ENCODE peak calls at places on chromosome 3, in six cellular contexts. J is K562, N is NT2/D1, A is HepG2, C is H1, O is GM12878. T is an unnamed sample.
A peak's percentile ranks its signal among the peaks of the same experiment; 100 is the strongest.

GRCh38 chr3:126911162-126912026 is 71.5 kb upstream of the PLXNA1 start:
- DNase-seq in C (no peak), N (peak; percentile 42), O (peak; percentile 98), J (peak; percentile 67), A (peak; percentile 21), T (peak; percentile 76)

GRCh38 chr3:119350114-119350513 is 55.9 kb downstream of the ARHGAP31 start:
- DNase-seq in C (peak; percentile 63), O (no peak), N (peak; percentile 78), J (no peak), A (no peak), T (no peak)

GRCh38 chr3:47259114-47259513 is 23.5 kb downstream of the KIF9 start:
- DNase-seq in N (no peak), A (no peak), C (no peak), O (no peak), J (no peak), T (no peak)

GRCh38 chr3:109803274-109803673 is 465.9 kb upstream of the DPPA4 start:
- DNase-seq in A (no peak), O (no peak), N (no peak), C (no peak), J (no peak), T (peak; percentile 54)

GRCh38 chr3:107065094-107065861 is 312.0 kb upstream of the CCDC54 start:
- DNase-seq in N (no peak), J (no peak), O (no peak), C (no peak), A (no peak), T (no peak)

GRCh38 chr3:77906102-77906709 is 866.3 kb downstream of the ROBO2 start:
- DNase-seq in O (no peak), A (no peak), J (no peak), N (no peak), C (no peak), T (no peak)

GRCh38 chr3:16480861-16481569 is 32.5 kb downstream of the RFTN1 start:
- DNase-seq in C (no peak), A (no peak), J (no peak), O (no peak), N (no peak), T (no peak)

GRCh38 chr3:181326637-181327223 is 337.2 kb upstream of the DNAJC19 start:
- DNase-seq in C (no peak), A (peak; percentile 18), O (no peak), J (peak; percentile 25), N (no peak), T (peak; percentile 15)

GRCh38 chr3:24595801-24596200 is 101.2 kb upstream of the THRB start:
- DNase-seq in A (no peak), O (no peak), N (no peak), J (no peak), C (no peak), T (no peak)

GRCh38 chr3:56823984-56824703 is 22.4 kb upstream of the ARHGEF3 start:
- DNase-seq in J (no peak), O (no peak), A (no peak), N (no peak), C (no peak), T (no peak)

GRCh38 chr3:152252750-152253149 is 16.0 kb upstream of the MBNL1 start:
- DNase-seq in J (no peak), N (no peak), C (no peak), O (no peak), A (no peak), T (no peak)

GRCh38 chr3:169526246-169526645 is 137.3 kb downstream of the MECOM start:
- DNase-seq in C (no peak), N (no peak), A (no peak), J (no peak), O (no peak), T (no peak)

GRCh38 chr3:122948398-122948797 is 79.2 kb downstream of the SEMA5B start:
- DNase-seq in A (peak; percentile 13), J (no peak), C (no peak), N (no peak), O (no peak), T (no peak)

GRCh38 chr3:56702487-56703315 is 19.6 kb upstream of the TASOR start:
- DNase-seq in A (peak; percentile 63), N (peak; percentile 42), J (peak; percentile 7), O (no peak), C (no peak), T (peak; percentile 61)

DNA sequence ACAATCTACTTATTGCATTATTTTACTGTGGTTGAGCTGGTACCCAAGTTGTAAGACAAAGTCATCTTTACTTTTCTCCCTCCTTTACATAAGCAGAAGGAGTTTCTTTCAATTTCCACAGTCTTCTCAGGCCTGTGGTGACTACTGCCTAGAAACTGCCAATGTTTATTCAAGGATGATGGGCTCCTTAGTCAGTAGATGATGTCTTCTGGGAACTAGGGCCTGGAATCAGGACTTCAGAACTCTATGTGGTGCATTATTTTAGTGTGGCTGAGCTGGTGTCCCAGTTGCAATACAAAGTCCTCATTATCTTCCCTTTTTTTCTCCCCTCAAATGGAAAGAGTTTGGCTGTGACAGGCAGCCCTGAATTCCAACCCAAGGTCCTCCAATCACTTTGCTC is 1762.5 kb downstream of the SI start:
- DNase-seq in O (no peak), A (no peak), C (no peak), J (no peak), N (no peak), T (no peak)
- TF ChIP-seq ZNF274 in O (no peak), A (no peak), C (no peak), J (no peak), N (no peak), T (no peak)

GRCh38 chr3:174216948-174217718 is 642.0 kb upstream of the NAALADL2 start:
- DNase-seq in C (no peak), A (no peak), O (no peak), N (no peak), J (no peak), T (no peak)
- TF ChIP-seq ZNF274 in C (no peak), A (no peak), O (no peak), N (no peak), J (no peak), T (no peak)

GRCh38 chr3:145739926-145740325 is 421.1 kb downstream of the PLOD2 start:
- DNase-seq in A (no peak), J (no peak), C (no peak), O (no peak), N (no peak), T (no peak)
- TF ChIP-seq ZNF274 in A (no peak), J (no peak), C (no peak), O (no peak), N (no peak), T (no peak)

GRCh38 chr3:36525115-36525711 is 144.9 kb downstream of the STAC start:
- DNase-seq in A (no peak), O (no peak), J (no peak), N (no peak), C (no peak), T (no peak)
- TF ChIP-seq ZNF274 in A (no peak), O (no peak), J (no peak), N (no peak), C (no peak), T (no peak)

GRCh38 chr3:172305552-172305951 is 142.7 kb downstream of the GHSR start:
- DNase-seq in N (no peak), C (no peak), A (peak; percentile 72), J (no peak), O (no peak), T (no peak)
- TF ChIP-seq ZNF274 in N (no peak), C (no peak), A (no peak), J (no peak), O (no peak), T (no peak)

GRCh38 chr3:140424211-140424610 is 253.7 kb upstream of the TRIM42 start:
- DNase-seq in C (no peak), A (no peak), N (no peak), O (no peak), J (no peak), T (no peak)

GRCh38 chr3:140423146-140423545 is 254.7 kb upstream of the TRIM42 start:
- DNase-seq in J (no peak), O (no peak), A (no peak), C (no peak), N (no peak), T (no peak)

GRCh38 chr3:140421884-140422283 is 256.0 kb upstream of the TRIM42 start:
- DNase-seq in A (no peak), O (no peak), J (no peak), C (no peak), N (no peak), T (no peak)

GRCh38 chr3:140424726-140425125 is 253.1 kb upstream of the TRIM42 start:
- DNase-seq in O (no peak), A (no peak), J (no peak), C (no peak), N (no peak), T (no peak)

GRCh38 chr3:140420621-140421357 is 257.1 kb upstream of the TRIM42 start:
- DNase-seq in O (no peak), N (no peak), J (no peak), C (no peak), A (peak; percentile 20), T (no peak)
- TF ChIP-seq ZNF274 in O (no peak), N (no peak), J (no peak), C (no peak), A (no peak), T (no peak)

DNA sequence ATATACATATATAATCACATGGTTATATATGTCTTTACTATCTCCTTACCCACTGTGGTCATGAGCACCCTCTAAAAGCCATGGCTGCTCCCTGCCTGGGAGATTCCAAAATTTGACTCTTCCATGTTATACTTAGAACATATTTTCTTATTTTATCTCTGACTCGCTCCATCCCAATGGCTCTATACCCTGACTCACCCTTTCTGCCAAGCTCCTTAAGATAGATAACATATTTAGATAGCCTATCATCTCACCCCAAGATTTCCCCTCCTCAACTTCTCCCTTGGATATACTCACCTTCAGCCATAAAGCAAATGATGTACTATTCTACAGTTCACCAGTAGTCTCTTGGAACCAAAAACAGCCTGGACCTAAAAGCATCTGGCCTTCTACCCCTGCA is 65.1 kb downstream of the CD200R1L start:
- DNase-seq in J (no peak), O (no peak), C (no peak), A (no peak), N (no peak), T (no peak)
- TF ChIP-seq ZNF274 in J (no peak), O (no peak), C (no peak), A (no peak), N (no peak), T (no peak)

DNA sequence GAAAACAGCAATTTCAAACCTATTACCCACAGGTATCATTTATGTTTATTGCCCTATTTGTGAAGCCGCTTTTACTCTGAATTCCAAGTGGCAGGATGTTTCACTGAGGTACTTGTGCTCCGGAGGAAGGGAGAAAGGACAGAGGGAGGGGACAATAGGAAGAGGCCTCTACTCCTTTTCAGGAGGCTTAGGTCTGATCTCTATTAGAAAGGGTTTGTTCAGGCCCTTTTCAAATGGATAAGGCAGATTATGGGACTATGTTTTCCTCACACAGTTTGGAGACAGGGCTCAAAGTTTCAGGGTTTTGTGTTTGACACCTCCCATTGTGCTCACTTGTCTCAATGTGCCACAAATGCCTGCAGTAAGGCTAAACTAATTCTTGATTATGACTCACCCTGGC is 646.7 kb downstream of the TUSC7 start:
- DNase-seq in N (peak; percentile 51), A (no peak), O (no peak), J (no peak), C (no peak), T (no peak)
- TF ChIP-seq ZNF274 in N (no peak), A (no peak), O (no peak), J (no peak), C (no peak), T (no peak)